ENCODE peak calls at places on chromosome 5, in five cellular contexts. T, K, V, J and P are unnamed samples.

GRCh38 chr5:79890119-79890870 is 100.8 kb downstream of the MTX3 start:
- DNase-seq in T (no peak), V (no peak), K (no peak), J (no peak), P (no peak)

GRCh38 chr5:56737918-56738606 is 77.3 kb upstream of the MAP3K1 start:
- DNase-seq in V (no peak), K (no peak), J (no peak), T (no peak), P (no peak)

GRCh38 chr5:176855598-176855997 is 43.5 kb downstream of the HK3 start:
- DNase-seq in J (no peak), K (no peak), T (no peak), V (no peak), P (no peak)

GRCh38 chr5:137708796-137709559 is 26.9 kb downstream of the KLHL3 start:
- DNase-seq in J (no peak), V (no peak), T (no peak), K (no peak), P (no peak)

GRCh38 chr5:91957671-91958070 is 574.6 kb upstream of the ARRDC3 start:
- DNase-seq in K (no peak), T (no peak), J (no peak), V (no peak), P (no peak)

GRCh38 chr5:43315262-43315661 is 2.0 kb upstream of the HMGCS1 start:
- DNase-seq in V (no peak), J (no peak), K (no peak), T (peak), P (no peak)

GRCh38 chr5:73709536-73710129 is 83.6 kb downstream of the ARHGEF28 start:
- DNase-seq in K (no peak), T (no peak), J (no peak), V (no peak), P (no peak)

GRCh38 chr5:65327582-65327981 is 154.1 kb downstream of the ADAMTS6 start:
- DNase-seq in T (no peak), K (peak), J (no peak), V (no peak), P (no peak)

GRCh38 chr5:103366938-103367549 is 108.5 kb downstream of the MACIR start:
- DNase-seq in V (no peak), K (no peak), T (no peak), J (no peak), P (no peak)

GRCh38 chr5:148179234-148179824 is 11.0 kb downstream of the SPINK14 start:
- DNase-seq in J (no peak), K (peak), T (no peak), V (peak), P (no peak)

GRCh38 chr5:78757269-78758053 is 108.9 kb upstream of the LHFPL2 start:
- DNase-seq in V (no peak), K (no peak), T (no peak), J (no peak), P (no peak)

GRCh38 chr5:56543431-56544385 is 271.6 kb upstream of the MAP3K1 start:
- DNase-seq in T (no peak), V (no peak), J (no peak), K (peak), P (no peak)

GRCh38 chr5:132271251-132272246 is 14.1 kb downstream of the PDLIM4 start:
- DNase-seq in K (no peak), J (peak), V (no peak), T (no peak), P (no peak)

GRCh38 chr5:81776258-81776657 is 25.4 kb upstream of the SSBP2 start:
- DNase-seq in K (no peak), J (no peak), T (no peak), V (no peak), P (no peak)

GRCh38 chr5:116494784-116495480 is 79.7 kb downstream of the SEMA6A start:
- DNase-seq in V (no peak), T (no peak), J (no peak), K (no peak), P (no peak)

GRCh38 chr5:93868851-93869250 is 127.5 kb upstream of the POU5F2 start:
- DNase-seq in K (no peak), T (no peak), V (no peak), J (no peak), P (no peak)